ENCODE peak calls at places on chromosome 2, in four cellular contexts. X, P, I and G are unnamed samples.

GRCh38 chr2:43343573-43344304 is 117.3 kb upstream of the ZFP36L2 start:
- DNase-seq in P (no peak), X (no peak), I (no peak), G (no peak)

GRCh38 chr2:181628590-181629585 is 28.0 kb downstream of the CERKL start:
- DNase-seq in P (no peak), X (no peak), I (no peak), G (no peak)

GRCh38 chr2:174008720-174009119 is 43.5 kb upstream of the SP3 start:
- DNase-seq in P (no peak), X (no peak), I (no peak), G (no peak)

GRCh38 chr2:174972924-174973323 is 32.3 kb downstream of the CHN1 start:
- DNase-seq in P (no peak), X (no peak), I (no peak), G (peak; percentile 45)

GRCh38 chr2:206558492-206558891 is 83.8 kb upstream of the FAM237A start:
- DNase-seq in P (no peak), X (no peak), I (no peak), G (no peak)

GRCh38 chr2:85162746-85163301 is 29.6 kb downstream of the TCF7L1 start:
- DNase-seq in I (no peak), X (no peak), P (no peak), G (no peak)

GRCh38 chr2:109722026-109722425 is 72.1 kb upstream of the RGPD5 start:
- DNase-seq in X (no peak), P (no peak), I (no peak), G (no peak)

GRCh38 chr2:100741880-100742814 is 77.8 kb upstream of the NPAS2 start:
- DNase-seq in X (peak; percentile 82), I (no peak), P (no peak), G (peak; percentile 53)

GRCh38 chr2:219362524-219363164 is 25.1 kb downstream of the DNPEP start:
- DNase-seq in I (no peak), X (no peak), P (peak; percentile 34), G (no peak)

GRCh38 chr2:224190871-224191270 is 151.8 kb upstream of the SERPINE2 start:
- DNase-seq in X (no peak), P (no peak), I (no peak), G (no peak)

GRCh38 chr2:119853777-119854399 is 94.2 kb downstream of the PTPN4 start:
- DNase-seq in P (no peak), X (no peak), I (no peak), G (no peak)

GRCh38 chr2:65430515-65431416 is 1.6 kb downstream of the SPRED2 start:
- DNase-seq in X (peak; percentile 72), P (no peak), I (peak; percentile 57), G (peak; percentile 40)

GRCh38 chr2:122491011-122491410 is 735.6 kb downstream of the TSN start:
- DNase-seq in I (no peak), P (no peak), X (no peak), G (no peak)

GRCh38 chr2:127454595-127455565 is 36.7 kb downstream of the PROC start:
- DNase-seq in I (no peak), X (peak; percentile 97), P (no peak), G (peak; percentile 68)

GRCh38 chr2:238528953-238529781 is 102.4 kb downstream of the ASB1 start:
- DNase-seq in X (peak; percentile 95), I (no peak), P (no peak), G (peak; percentile 88)

GRCh38 chr2:55901322-55901721 is 22.3 kb downstream of the EFEMP1 start:
- DNase-seq in I (peak; percentile 62), X (no peak), P (no peak), G (peak; percentile 42)

GRCh38 chr2:169798718-169799495 is at the start of gene SSB:
- DNase-seq in I (peak; percentile 99), X (peak; percentile 89), P (peak; percentile 85), G (peak; percentile 96)
- TF ChIP-seq POLR2A in I (peak; percentile 98), X (peak; percentile 98), P (peak; percentile 90), G (peak; percentile 79)

GRCh38 chr2:24466871-24467870 is 23.9 kb upstream of the NCOA1 start:
- DNase-seq in X (no peak), P (no peak), I (no peak), G (no peak)
- TF ChIP-seq POLR2AphosphoS2 in X (no peak), P (no peak), I (no peak), G (no peak)

GRCh38 chr2:27135471-27135955 is 1.1 kb upstream of the PREB start:
- DNase-seq in I (no peak), P (no peak), X (no peak), G (no peak)

GRCh38 chr2:27134781-27135470 is 490 bp upstream of the PREB start:
- DNase-seq in I (no peak), P (no peak), X (no peak), G (no peak)

GRCh38 chr2:27136751-27137150 is 2.3 kb upstream of the PREB start:
- DNase-seq in P (no peak), X (no peak), I (no peak), G (no peak)

GRCh38 chr2:27133195-27133875 is 1.1 kb downstream of the PREB start:
- DNase-seq in X (no peak), P (no peak), I (no peak), G (no peak)

DNA sequence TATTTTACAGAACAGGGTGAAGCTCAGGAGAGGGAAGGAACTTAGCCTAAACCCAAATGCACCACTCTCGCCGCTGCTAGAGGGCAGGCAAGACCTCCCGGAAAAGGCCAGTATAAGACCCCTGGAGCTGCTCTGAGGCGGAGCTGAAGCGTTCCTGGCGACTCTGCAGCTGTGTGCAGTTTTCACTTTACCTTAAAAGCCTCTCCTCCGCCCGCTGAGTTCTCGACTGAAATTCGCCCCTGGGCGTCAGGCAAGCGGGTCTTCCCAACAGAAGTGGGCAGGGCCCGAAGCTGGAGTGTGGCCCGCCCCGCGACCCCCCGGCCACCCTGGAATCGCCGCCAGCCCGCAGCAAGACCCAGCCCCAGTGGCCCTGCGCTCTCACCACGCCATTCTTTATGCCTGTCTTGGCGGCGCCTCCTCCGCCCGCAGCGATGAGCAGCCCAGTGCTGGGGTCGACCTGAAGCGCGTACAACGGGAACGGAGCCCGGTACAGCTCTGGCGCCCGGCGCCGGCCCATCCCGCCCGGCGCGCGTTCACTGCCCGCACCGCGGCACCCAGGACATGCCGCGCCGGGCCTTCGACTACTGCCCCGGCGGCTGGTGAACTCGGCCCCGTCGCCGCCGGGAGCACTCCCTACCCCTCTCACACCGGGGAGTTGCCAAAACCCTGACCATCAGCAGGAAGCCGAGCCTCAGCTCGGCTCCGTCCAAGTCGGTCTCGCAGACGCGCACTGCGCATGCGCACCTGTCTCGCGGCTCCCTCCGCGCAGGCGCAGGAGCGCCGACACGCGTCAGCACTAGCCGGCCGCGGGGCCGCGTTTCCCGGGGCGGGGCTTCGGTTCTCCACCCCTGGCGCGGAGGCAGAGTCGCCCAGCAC is at the start of gene PREB:
- DNase-seq in X (peak; percentile 91), P (peak; percentile 88), I (peak; percentile 98), G (peak; percentile 93)
- TF ChIP-seq POLR2A in X (peak; percentile 97), P (peak; percentile 89), I (peak; percentile 86), G (peak; percentile 93)

GRCh38 chr2:53911434-53912189 is 51.8 kb upstream of the GPR75 start:
- DNase-seq in I (no peak), P (no peak), X (no peak), G (no peak)

GRCh38 chr2:53913721-53914120 is 54.0 kb upstream of the GPR75 start:
- DNase-seq in P (peak; percentile 2), I (no peak), X (no peak), G (no peak)
- TF ChIP-seq POLR2AphosphoS2 in P (no peak), I (no peak), X (no peak), G (no peak)